ENCODE peak calls at places on chromosomes 4 and X, in five cellular contexts. One of them, this sample, is unnamed.

GRCh38 chr4:142565771-142566170 is 280.3 kb downstream of the INPP4B start:
- DNase-seq in pancreas: no peak
- DNase-seq in A549: no peak
- DNase-seq in keratinocyte: no peak
- DNase-seq in uterus: no peak
- DNase-seq in this sample: no peak

GRCh38 chrX:13876652-13877051 is 59.8 kb upstream of the GPM6B start:
- DNase-seq in pancreas: no peak
- DNase-seq in uterus: no peak
- DNase-seq in A549: peak
- DNase-seq in keratinocyte: peak
- DNase-seq in this sample: no peak

GRCh38 chr4:177047070-177047850 is 254.5 kb upstream of the VEGFC start:
- DNase-seq in keratinocyte: no peak
- DNase-seq in A549: peak
- DNase-seq in uterus: peak
- DNase-seq in pancreas: peak
- DNase-seq in this sample: peak

GRCh38 chr4:92303621-92304027 is at the start of gene GRID2:
- DNase-seq in pancreas: no peak
- DNase-seq in A549: no peak
- DNase-seq in uterus: no peak
- DNase-seq in keratinocyte: no peak
- DNase-seq in this sample: no peak

GRCh38 chr4:57119054-57119651 is 9.0 kb upstream of the IGFBP7 start:
- DNase-seq in uterus: peak
- DNase-seq in pancreas: no peak
- DNase-seq in keratinocyte: no peak
- DNase-seq in A549: peak
- DNase-seq in this sample: no peak

GRCh38 chr4:2786152-2786671 is 6.7 kb upstream of the SH3BP2 start:
- DNase-seq in keratinocyte: no peak
- DNase-seq in pancreas: no peak
- DNase-seq in uterus: no peak
- DNase-seq in A549: no peak
- DNase-seq in this sample: no peak

GRCh38 chrX:43880439-43880838 is 1.8 kb downstream of the MAOB start:
- DNase-seq in uterus: no peak
- DNase-seq in keratinocyte: peak
- DNase-seq in A549: no peak
- DNase-seq in pancreas: no peak
- DNase-seq in this sample: no peak

GRCh38 chr4:1766336-1767057 is 26.6 kb upstream of the FGFR3 start:
- DNase-seq in keratinocyte: no peak
- DNase-seq in A549: peak
- DNase-seq in uterus: no peak
- DNase-seq in pancreas: peak
- DNase-seq in this sample: no peak

GRCh38 chr4:174435981-174436776 is 86.1 kb downstream of the HPGD start:
- DNase-seq in A549: no peak
- DNase-seq in uterus: no peak
- DNase-seq in keratinocyte: no peak
- DNase-seq in pancreas: no peak
- DNase-seq in this sample: no peak

GRCh38 chr4:94527556-94528233 is 76.0 kb downstream of the PDLIM5 start:
- DNase-seq in A549: no peak
- DNase-seq in pancreas: no peak
- DNase-seq in keratinocyte: no peak
- DNase-seq in uterus: no peak
- DNase-seq in this sample: no peak

GRCh38 chr4:113646456-113646809 is 115.1 kb downstream of the CAMK2D start:
- DNase-seq in A549: peak
- DNase-seq in pancreas: no peak
- DNase-seq in uterus: no peak
- DNase-seq in keratinocyte: no peak
- DNase-seq in this sample: no peak

GRCh38 chr4:137994858-137995257 is 247.3 kb downstream of the SLC7A11 start:
- DNase-seq in A549: no peak
- DNase-seq in pancreas: no peak
- DNase-seq in uterus: no peak
- DNase-seq in keratinocyte: no peak
- DNase-seq in this sample: no peak

GRCh38 chrX:136528645-136529315 is 3.2 kb upstream of the VGLL1 start:
- DNase-seq in A549: peak
- DNase-seq in pancreas: no peak
- DNase-seq in uterus: no peak
- DNase-seq in keratinocyte: no peak
- DNase-seq in this sample: no peak

GRCh38 chr4:80767944-80768343 is 262.6 kb upstream of the BMP3 start:
- DNase-seq in keratinocyte: no peak
- DNase-seq in pancreas: no peak
- DNase-seq in uterus: no peak
- DNase-seq in A549: no peak
- DNase-seq in this sample: no peak

GRCh38 chrX:39728025-39728424 is 369.7 kb downstream of the BCOR start:
- DNase-seq in pancreas: no peak
- DNase-seq in keratinocyte: no peak
- DNase-seq in A549: no peak
- DNase-seq in uterus: peak
- DNase-seq in this sample: no peak

GRCh38 chrX:39729834-39730670 is 367.7 kb downstream of the BCOR start:
- DNase-seq in uterus: no peak
- DNase-seq in pancreas: no peak
- DNase-seq in A549: no peak
- DNase-seq in keratinocyte: no peak
- DNase-seq in this sample: no peak

GRCh38 chrX:39730671-39731389 is 366.9 kb downstream of the BCOR start:
- DNase-seq in keratinocyte: peak
- DNase-seq in A549: peak
- DNase-seq in pancreas: peak
- DNase-seq in uterus: peak
- DNase-seq in this sample: no peak

GRCh38 chrX:39726810-39727209 is 370.9 kb downstream of the BCOR start:
- DNase-seq in keratinocyte: no peak
- DNase-seq in A549: no peak
- DNase-seq in uterus: peak
- DNase-seq in pancreas: no peak
- DNase-seq in this sample: no peak

DNA sequence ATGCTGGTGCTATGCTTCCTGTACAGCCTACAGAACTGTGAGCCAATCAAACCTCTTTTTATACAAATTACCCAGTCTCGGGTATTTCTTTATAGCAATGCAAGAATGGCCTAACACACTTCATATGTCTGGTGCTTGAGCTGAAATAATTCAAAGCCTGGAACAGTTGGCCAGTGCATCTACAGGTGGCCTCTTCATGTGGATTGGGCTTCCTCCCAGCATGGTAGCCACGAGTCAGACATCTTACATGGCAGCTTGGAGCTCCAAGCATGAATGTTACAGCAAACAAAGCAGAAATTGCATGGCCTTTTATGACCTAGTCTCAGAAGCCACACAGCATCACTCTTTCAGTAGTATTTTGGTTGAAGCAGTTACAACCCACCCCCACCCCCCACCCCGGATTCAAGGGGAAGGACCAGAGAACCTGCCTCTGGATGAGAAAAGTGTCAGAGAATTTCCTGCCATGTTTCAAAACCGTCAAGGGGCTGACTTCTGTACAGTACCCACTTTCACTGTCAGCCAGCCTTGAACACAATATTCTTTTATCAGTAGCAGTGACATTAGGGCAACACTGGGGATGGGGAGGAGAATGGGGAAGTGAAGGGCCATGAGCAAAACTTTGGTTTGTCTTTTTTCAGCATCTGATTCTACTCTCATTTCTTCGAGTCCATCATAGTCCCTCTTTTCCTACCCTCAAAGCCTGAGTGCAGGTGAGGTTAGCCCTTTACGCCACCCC is 368.7 kb downstream of the BCOR start:
- DNase-seq in keratinocyte: no peak
- DNase-seq in uterus: no peak
- DNase-seq in pancreas: no peak
- DNase-seq in A549: no peak
- DNase-seq in this sample: no peak
- H3K27ac ChIP-seq in keratinocyte: no peak
- H3K27ac ChIP-seq in uterus: peak
- H3K27ac ChIP-seq in pancreas: no peak
- H3K27ac ChIP-seq in A549: no peak
- H3K27ac ChIP-seq in this sample: no peak

GRCh38 chrX:7086384-7086783 is 61.1 kb upstream of the STS start:
- DNase-seq in keratinocyte: no peak
- DNase-seq in uterus: no peak
- DNase-seq in pancreas: no peak
- DNase-seq in A549: no peak
- DNase-seq in this sample: no peak

GRCh38 chrX:7090506-7091095 is 56.9 kb upstream of the STS start:
- DNase-seq in A549: peak
- DNase-seq in uterus: no peak
- DNase-seq in pancreas: no peak
- DNase-seq in keratinocyte: no peak
- DNase-seq in this sample: no peak

GRCh38 chrX:7091923-7092322 is 55.6 kb upstream of the STS start:
- DNase-seq in A549: no peak
- DNase-seq in keratinocyte: no peak
- DNase-seq in pancreas: no peak
- DNase-seq in uterus: no peak
- DNase-seq in this sample: no peak

GRCh38 chrX:7085879-7086278 is 61.6 kb upstream of the STS start:
- DNase-seq in uterus: no peak
- DNase-seq in pancreas: no peak
- DNase-seq in A549: no peak
- DNase-seq in keratinocyte: no peak
- DNase-seq in this sample: no peak

DNA sequence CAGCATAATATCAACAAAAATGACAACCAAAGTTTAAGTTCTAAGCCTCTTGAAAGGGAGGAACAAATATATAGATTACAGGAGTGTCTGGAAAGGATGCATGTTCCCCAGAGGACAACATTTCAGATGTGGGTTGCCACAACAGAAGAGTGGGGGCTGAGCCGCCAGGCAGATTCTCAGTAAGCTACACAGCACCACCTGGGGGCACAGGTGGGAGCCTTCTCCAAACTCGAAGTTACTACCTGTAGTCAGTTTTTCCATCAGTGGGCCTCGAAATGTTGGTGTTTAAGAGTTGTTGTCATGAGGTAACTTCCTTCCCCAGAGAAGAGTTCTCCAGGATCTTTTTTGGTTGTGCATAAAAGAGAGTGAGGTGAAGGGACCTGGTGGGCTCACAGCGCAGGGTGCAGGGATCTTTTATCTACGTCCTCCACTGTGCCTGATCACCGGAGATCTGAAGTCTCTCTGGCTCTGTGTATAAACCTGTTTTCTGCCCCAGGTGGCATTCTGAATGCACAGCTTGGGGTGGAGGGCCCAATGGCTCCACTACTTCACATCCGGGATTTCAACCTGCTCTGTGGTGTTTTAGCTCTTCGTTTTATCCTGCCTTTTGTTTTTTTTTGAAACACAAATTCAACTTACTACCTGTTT is 58.4 kb upstream of the STS start:
- DNase-seq in keratinocyte: no peak
- DNase-seq in A549: no peak
- DNase-seq in uterus: no peak
- DNase-seq in pancreas: no peak
- DNase-seq in this sample: peak
- H3K27ac ChIP-seq in keratinocyte: no peak
- H3K27ac ChIP-seq in A549: no peak
- H3K27ac ChIP-seq in uterus: no peak
- H3K27ac ChIP-seq in pancreas: no peak
- H3K27ac ChIP-seq in this sample: no peak

DNA sequence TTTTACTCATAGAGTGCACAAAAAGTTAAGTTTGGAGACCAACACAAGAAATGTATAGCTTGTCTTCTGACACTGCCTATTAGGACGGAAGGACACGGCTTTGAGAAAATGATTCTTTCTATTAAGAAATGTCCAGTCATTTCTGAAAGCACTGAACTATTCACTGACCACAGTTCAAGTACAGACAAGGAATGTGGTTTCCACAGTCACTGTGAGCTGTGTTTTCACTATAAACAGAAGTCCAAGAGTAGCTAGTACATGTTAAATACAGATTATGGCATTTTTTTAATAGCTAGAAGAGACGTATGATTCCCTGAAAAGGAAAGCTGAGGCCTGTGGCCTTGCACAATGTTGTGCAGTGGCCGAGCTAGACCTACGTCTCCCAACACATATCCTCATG is 115.1 kb upstream of the GPM6A start:
- DNase-seq in uterus: no peak
- DNase-seq in keratinocyte: no peak
- DNase-seq in A549: no peak
- DNase-seq in pancreas: no peak
- DNase-seq in this sample: no peak
- H3K27ac ChIP-seq in uterus: no peak
- H3K27ac ChIP-seq in keratinocyte: no peak
- H3K27ac ChIP-seq in A549: no peak
- H3K27ac ChIP-seq in pancreas: no peak
- H3K27ac ChIP-seq in this sample: no peak

GRCh38 chr4:159071969-159072765 is 30.7 kb upstream of the RAPGEF2 start:
- DNase-seq in A549: no peak
- DNase-seq in uterus: no peak
- DNase-seq in keratinocyte: no peak
- DNase-seq in pancreas: no peak
- DNase-seq in this sample: no peak

GRCh38 chr4:159075531-159075932 is 27.3 kb upstream of the RAPGEF2 start:
- DNase-seq in uterus: no peak
- DNase-seq in keratinocyte: no peak
- DNase-seq in pancreas: no peak
- DNase-seq in A549: no peak
- DNase-seq in this sample: no peak

GRCh38 chr4:159069922-159070321 is 33.0 kb upstream of the RAPGEF2 start:
- DNase-seq in A549: no peak
- DNase-seq in pancreas: no peak
- DNase-seq in uterus: no peak
- DNase-seq in keratinocyte: no peak
- DNase-seq in this sample: no peak

GRCh38 chr4:159070742-159071141 is 32.1 kb upstream of the RAPGEF2 start:
- DNase-seq in keratinocyte: no peak
- DNase-seq in uterus: no peak
- DNase-seq in pancreas: no peak
- DNase-seq in A549: no peak
- DNase-seq in this sample: no peak

DNA sequence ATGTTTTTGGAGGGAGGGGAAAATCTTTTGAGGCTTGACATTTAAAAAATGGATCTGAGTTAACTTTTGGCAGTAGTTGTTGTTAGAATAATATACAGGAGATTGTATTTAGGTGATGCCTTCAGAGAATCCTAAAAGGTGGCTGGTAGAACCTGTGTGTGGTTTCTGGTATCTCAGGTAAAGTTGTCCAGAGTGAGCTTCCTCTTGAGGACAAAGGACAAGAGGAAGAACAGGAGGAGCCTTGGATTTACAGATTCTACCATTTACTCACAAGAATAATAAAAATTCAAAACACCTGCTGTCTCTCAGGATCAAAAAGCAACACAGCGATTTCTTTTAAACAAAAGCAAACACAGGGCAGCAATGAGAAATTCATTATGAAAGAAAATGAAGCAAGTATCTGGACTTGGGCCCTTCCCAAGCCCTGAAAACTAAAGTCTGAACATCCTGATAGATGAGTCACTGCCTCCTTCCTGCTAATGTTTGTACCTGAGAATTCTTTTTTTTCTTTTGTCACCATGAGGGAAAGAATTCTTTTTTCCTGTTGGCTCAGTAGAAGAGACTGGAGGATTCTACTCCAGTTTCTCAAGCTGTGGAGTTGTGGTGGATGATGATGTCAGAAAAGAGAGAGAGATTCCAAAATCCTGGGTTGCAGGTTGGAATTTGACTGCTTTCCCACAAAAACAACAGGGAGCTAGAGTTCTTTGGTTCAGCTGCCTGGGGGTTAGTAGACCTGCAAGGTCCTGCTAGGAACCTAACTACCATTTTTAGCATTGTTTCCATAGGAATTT is 31.5 kb upstream of the RAPGEF2 start:
- DNase-seq in A549: peak
- DNase-seq in uterus: no peak
- DNase-seq in keratinocyte: no peak
- DNase-seq in pancreas: no peak
- DNase-seq in this sample: no peak
- H3K27ac ChIP-seq in A549: peak
- H3K27ac ChIP-seq in uterus: no peak
- H3K27ac ChIP-seq in keratinocyte: peak
- H3K27ac ChIP-seq in pancreas: no peak
- H3K27ac ChIP-seq in this sample: no peak

This sample was measured in CD8-positive, alpha-beta T cell.